ENCODE peak calls at places on chromosome 14, in five cellular contexts. K, V, H, G and O are unnamed samples.

GRCh38 chr14:76760331-76761197 is 704 bp upstream of the VASH1 start:
- DNase-seq in K (no peak), V (no peak), H (no peak), G (no peak), O (peak)

GRCh38 chr14:70358631-70359030 is 852 bp downstream of the COX16 start:
- DNase-seq in K (no peak), V (no peak), H (no peak), G (no peak), O (no peak)

GRCh38 chr14:55255979-55256378 is 15.2 kb upstream of the FBXO34 start:
- DNase-seq in K (no peak), V (no peak), H (no peak), G (no peak), O (no peak)

GRCh38 chr14:49982522-49982951 is 89.7 kb downstream of the ARF6 start:
- DNase-seq in K (peak), V (no peak), H (no peak), G (no peak), O (peak)

GRCh38 chr14:55701638-55702037 is 121.6 kb downstream of the KTN1 start:
- DNase-seq in K (no peak), V (no peak), H (no peak), G (no peak), O (no peak)

GRCh38 chr14:88029500-88029899 is 24.6 kb downstream of the GPR65 start:
- DNase-seq in K (no peak), V (no peak), H (no peak), G (no peak), O (no peak)

GRCh38 chr14:74459289-74459946 is 33.4 kb upstream of the SYNDIG1L start:
- DNase-seq in K (peak), V (peak), H (no peak), G (no peak), O (peak)

GRCh38 chr14:73814158-73814557 is 37.5 kb upstream of the PTGR2 start:
- DNase-seq in K (no peak), V (no peak), H (no peak), G (no peak), O (no peak)

GRCh38 chr14:50797250-50798047 is 33.5 kb downstream of the NIN start:
- DNase-seq in K (peak), V (no peak), H (no peak), G (no peak), O (no peak)

GRCh38 chr14:100131181-100131580 is 28.3 kb downstream of the DEGS2 start:
- DNase-seq in K (no peak), V (no peak), H (peak), G (no peak), O (no peak)

GRCh38 chr14:58298880-58299664 is 717 bp downstream of the ARID4A start:
- DNase-seq in K (peak), V (peak), H (no peak), G (no peak), O (peak)

GRCh38 chr14:100376751-100377171 is 53.6 kb downstream of the SLC25A47 start:
- DNase-seq in K (peak), V (no peak), H (no peak), G (no peak), O (no peak)

GRCh38 chr14:60485600-60486251 is at the start of gene C14orf39:
- DNase-seq in K (no peak), V (peak), H (peak), G (no peak), O (no peak)

GRCh38 chr14:104475256-104475655 is 104.3 kb upstream of the C14orf180 start:
- DNase-seq in K (no peak), V (no peak), H (no peak), G (no peak), O (no peak)

GRCh38 chr14:29741909-29742401 is 185.7 kb downstream of the PRKD1 start:
- DNase-seq in K (no peak), V (no peak), H (no peak), G (no peak), O (no peak)

GRCh38 chr14:71262466-71262865 is 355.2 kb downstream of the PCNX1 start:
- DNase-seq in K (no peak), V (no peak), H (no peak), G (no peak), O (no peak)

GRCh38 chr14:103163199-103163598 is 39.9 kb downstream of the TNFAIP2 start:
- DNase-seq in K (no peak), V (no peak), H (no peak), G (no peak), O (no peak)

GRCh38 chr14:69346710-69347109 is 51.4 kb downstream of the ERH start:
- DNase-seq in K (peak), V (peak), H (no peak), G (no peak), O (no peak)

GRCh38 chr14:55332654-55333570 is 61.7 kb downstream of the FBXO34 start:
- DNase-seq in K (no peak), V (no peak), H (no peak), G (no peak), O (no peak)